ENCODE peak calls at places on chromosomes 4 and X, in five cellular contexts. E, P, F, V and Y are unnamed samples.

GRCh38 chrX:1134156-1134555 is 78.3 kb downstream of the CRLF2 start:
- DNase-seq in F (no peak), E (no peak), P (no peak), V (no peak), Y (no peak)

GRCh38 chr4:184477201-184477999 is 3.0 kb upstream of the IRF2 start:
- DNase-seq in P (no peak), E (no peak), F (no peak), V (no peak), Y (no peak)

GRCh38 chr4:88803600-88804096 is 106.0 kb upstream of the NAP1L5 start:
- DNase-seq in V (peak), P (peak), E (no peak), F (peak), Y (no peak)

GRCh38 chr4:47085661-47086060 is 54.3 kb downstream of the GABRB1 start:
- DNase-seq in P (no peak), E (no peak), F (no peak), V (no peak), Y (no peak)

GRCh38 chrX:153723351-153724251 is 586 bp downstream of the BCAP31 start:
- DNase-seq in E (peak), V (peak), P (no peak), F (peak), Y (peak)

GRCh38 chrX:153767674-153768055 is 3.6 kb downstream of the PLXNB3 start:
- DNase-seq in F (no peak), E (peak), V (no peak), P (no peak), Y (no peak)

GRCh38 chr4:112112590-112113170 is 32.6 kb upstream of the FAM241A start:
- DNase-seq in F (no peak), P (no peak), V (no peak), E (no peak), Y (no peak)

GRCh38 chr4:143625632-143626031 is 74.8 kb downstream of the FREM3 start:
- DNase-seq in V (no peak), E (no peak), F (no peak), P (no peak), Y (no peak)

GRCh38 chr4:42331914-42332368 is 65.3 kb upstream of the SHISA3 start:
- DNase-seq in V (no peak), F (no peak), P (peak), E (peak), Y (peak)

GRCh38 chrX:19904778-19905367 is 17.5 kb upstream of the SH3KBP1 start:
- DNase-seq in F (peak), P (no peak), E (no peak), V (no peak), Y (no peak)

GRCh38 chr4:99855677-99856076 is 38.5 kb downstream of the LAMTOR3 start:
- DNase-seq in P (no peak), F (no peak), V (no peak), E (no peak), Y (no peak)

DNA sequence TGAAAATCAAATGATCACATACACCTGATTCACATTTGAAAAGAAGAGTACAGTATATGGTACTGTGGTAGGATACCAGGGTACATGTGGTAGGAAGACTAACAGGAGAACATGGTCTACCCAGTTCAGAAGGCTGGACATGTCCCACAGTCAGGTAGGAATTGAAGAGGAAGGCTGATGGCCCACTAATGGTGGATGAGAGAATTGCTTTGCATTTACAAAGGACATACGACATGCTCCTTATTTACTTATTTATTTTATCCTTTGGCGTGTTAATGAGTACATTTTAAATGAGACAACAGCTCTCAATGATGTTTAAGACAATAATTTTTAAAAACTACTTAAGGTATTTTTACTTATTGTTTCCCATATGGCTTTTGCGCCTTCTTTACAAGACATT is 106.7 kb upstream of the BMP2K start:
- DNase-seq in V (no peak), P (no peak), E (no peak), F (no peak), Y (no peak)
- TF ChIP-seq CTCF in V (no peak), P (no peak), E (no peak), F (peak), Y (no peak)

DNA sequence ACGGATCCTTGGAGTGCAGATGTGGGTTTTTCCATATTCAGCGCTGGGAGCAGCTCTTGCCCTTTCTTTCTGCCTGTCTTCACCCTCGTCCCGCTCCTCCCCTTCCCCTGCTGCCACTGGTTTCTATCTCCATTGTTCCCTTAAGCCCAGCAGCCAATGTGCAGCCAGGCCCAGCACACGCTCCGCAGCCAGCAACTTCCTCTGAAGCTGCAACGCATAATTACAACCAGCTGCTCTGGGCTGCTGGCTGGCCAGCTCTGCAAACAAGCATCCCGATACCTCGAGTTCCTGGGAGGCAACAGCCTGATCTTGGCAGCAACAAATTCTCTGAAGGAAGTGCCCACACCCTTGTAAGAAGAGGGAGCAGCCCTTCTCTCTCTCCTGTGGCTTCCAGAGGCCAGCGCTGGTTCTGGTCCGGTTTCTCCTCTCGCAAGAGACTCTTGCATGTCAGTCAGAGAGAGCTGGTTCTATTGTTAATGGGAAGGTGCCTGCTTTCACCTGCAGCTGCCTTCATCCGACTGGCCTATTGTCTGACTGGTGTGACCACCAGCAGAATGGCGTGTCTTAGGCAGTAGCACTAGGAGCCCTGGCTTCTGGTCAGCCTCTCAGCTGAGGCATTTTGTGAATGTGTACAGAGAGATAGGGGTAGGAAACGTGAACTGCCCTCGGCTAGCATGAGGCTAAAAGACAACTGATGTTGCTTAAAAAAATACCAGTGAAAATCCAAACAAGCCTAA is 83.8 kb upstream of the MAML3 start:
- DNase-seq in V (peak), F (no peak), P (peak), E (peak), Y (peak)
- H3K4me3 ChIP-seq in V (no peak), F (no peak), P (peak), E (peak), Y (peak)

DNA sequence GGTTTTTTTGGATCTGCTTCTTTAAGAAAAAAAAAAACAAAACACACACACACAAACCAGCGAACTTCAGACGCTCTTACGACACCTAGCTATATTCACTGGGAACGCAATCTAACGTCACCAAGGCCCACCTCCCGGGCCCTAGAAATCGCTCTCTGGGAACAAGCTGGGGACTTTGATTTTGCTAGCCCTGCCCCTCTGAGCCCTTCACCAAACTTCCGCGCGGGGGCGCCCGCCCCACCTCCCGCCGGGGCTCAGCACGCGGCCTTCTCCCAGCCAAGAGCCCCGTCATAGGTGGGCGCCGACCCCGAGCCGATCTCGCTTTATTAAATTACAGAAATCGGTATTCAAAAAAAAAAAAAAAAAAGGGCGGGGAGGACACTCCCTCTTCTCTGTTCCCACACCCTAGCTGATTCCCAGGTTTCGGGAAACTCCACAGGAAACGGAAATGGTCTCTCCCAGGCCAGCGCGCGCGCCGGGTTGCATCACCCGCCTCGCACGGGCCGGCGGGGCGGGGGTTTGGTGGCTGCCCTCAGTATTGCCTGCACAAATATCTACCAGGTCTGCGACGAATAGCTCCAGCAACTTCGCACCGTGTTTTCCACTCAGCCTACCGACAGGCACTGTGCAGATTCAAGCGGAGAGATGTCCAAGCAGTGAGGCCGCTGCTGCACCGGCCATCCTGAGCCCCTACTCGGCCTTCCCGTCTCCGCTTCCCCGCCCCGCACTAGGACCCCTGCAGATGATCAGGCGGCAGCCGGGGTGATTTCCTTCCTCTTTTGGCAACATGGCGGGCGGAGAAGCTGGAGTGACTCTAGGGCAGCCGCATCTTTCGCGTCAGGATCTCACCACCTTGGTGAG is at the start of gene EIF2S3:
- DNase-seq in V (peak), E (peak), F (peak), P (peak), Y (peak)
- H3K27ac ChIP-seq in V (peak), E (peak), F (no peak), P (peak), Y (peak)

DNA sequence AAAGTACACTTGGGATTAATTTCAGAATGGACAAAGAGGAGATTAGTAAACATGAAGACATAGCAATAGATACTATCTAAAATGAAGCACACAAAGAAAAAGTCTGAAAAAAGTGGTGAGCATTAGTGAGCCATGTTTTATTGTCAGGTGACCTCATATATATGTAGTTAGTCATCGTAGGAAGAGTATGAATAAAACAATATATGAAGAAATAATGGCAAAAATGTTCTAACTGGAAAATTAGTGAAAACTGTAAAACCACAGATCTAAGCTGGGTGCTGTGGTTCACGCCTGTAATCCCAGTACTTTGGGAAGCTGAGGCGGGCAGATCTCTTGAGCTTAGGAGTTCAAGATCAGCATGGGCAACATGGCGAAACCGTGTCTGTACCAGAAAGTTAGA is 67.9 kb downstream of the RBPJ start:
- DNase-seq in P (no peak), E (no peak), V (no peak), F (peak), Y (no peak)
- TF ChIP-seq CTCF in P (no peak), E (no peak), V (no peak), F (no peak), Y (no peak)

GRCh38 chr4:84235131-84235530 is 264.0 kb downstream of the NKX6-1 start:
- DNase-seq in E (no peak), V (no peak), P (no peak), F (no peak), Y (no peak)

GRCh38 chr4:84237008-84237407 is 262.1 kb downstream of the NKX6-1 start:
- DNase-seq in F (peak), V (no peak), P (no peak), E (no peak), Y (no peak)

GRCh38 chr4:84239278-84239845 is 259.7 kb downstream of the NKX6-1 start:
- DNase-seq in P (no peak), V (no peak), F (no peak), E (no peak), Y (no peak)

GRCh38 chr4:84235545-84235944 is 263.5 kb downstream of the NKX6-1 start:
- DNase-seq in P (no peak), V (no peak), E (no peak), F (no peak), Y (no peak)

DNA sequence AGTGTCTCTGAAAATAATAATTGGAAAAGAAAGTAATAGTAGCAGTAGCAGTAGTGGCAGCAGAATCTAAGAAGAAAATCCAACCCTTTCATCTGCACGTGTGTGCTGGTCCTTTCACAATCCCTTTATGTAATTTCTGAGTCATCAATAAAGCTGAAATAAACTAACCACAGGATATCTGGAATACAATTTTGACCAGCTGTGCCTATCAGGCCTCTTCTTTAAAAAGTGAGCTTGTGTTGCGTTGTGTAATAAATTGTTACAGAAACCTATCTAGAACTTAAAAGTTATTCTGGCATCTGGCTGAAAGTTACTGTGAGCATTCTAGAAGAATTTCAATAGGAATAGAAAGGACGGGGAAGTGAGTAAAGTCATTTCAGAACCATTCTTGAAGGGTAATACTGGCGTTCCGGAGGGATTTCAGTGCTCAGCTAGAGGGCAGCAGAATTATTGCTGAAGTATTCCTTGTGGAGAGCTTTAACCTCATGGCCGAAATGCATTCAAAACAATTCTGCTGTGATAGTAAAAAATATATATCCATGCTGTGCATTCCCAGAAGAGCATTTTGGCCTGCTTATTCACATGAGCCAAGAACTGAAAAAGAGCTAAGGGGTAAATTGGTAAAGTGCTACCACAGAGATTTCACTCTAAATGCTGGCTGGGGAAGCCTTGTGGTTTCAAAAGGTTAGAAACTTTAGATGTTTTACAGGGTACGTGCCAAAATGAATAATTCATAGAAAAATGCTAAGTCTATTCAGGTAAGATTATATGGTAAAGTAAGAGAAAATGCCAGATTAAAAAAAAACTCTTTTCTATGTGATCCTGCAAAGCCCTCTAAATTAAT is 260.6 kb downstream of the NKX6-1 start:
- DNase-seq in F (peak), E (no peak), P (no peak), V (no peak), Y (no peak)
- H3K4me3 ChIP-seq in F (no peak), E (no peak), P (no peak), V (no peak), Y (no peak)